ENCODE peak calls at places on chromosomes 7 and 10, in seven cellular contexts. One of them, this sample, is unnamed.
A peak's percentile ranks its signal among the peaks of the same experiment; 100 is the strongest.

GRCh38 chr10:50809596-50809995 is 69.9 kb downstream of the ASAH2B start:
- ATAC-seq in body of pancreas: no peak
- ATAC-seq in right cardiac atrium: no peak
- ATAC-seq in A549: no peak
- ATAC-seq in heart right ventricle: no peak
- ATAC-seq in aorta: no peak
- ATAC-seq in upper lobe of right lung: no peak
- ATAC-seq in this sample: no peak

GRCh38 chr7:14793151-14793550 is 109.4 kb downstream of the DGKB start:
- ATAC-seq in body of pancreas: no peak
- ATAC-seq in right cardiac atrium: no peak
- ATAC-seq in A549: no peak
- ATAC-seq in heart right ventricle: no peak
- ATAC-seq in aorta: no peak
- ATAC-seq in upper lobe of right lung: no peak
- ATAC-seq in this sample: no peak

GRCh38 chr7:18086165-18087030 is 58.8 kb upstream of the PRPS1L1 start:
- ATAC-seq in body of pancreas: peak; percentile 61
- ATAC-seq in right cardiac atrium: peak; percentile 71
- ATAC-seq in A549: peak; percentile 85
- ATAC-seq in heart right ventricle: peak; percentile 85
- ATAC-seq in aorta: peak; percentile 61
- ATAC-seq in upper lobe of right lung: peak; percentile 65
- ATAC-seq in this sample: peak; percentile 86

GRCh38 chr7:106504207-106504606 is 156.8 kb downstream of the CCDC71L start:
- ATAC-seq in body of pancreas: no peak
- ATAC-seq in right cardiac atrium: no peak
- ATAC-seq in A549: no peak
- ATAC-seq in heart right ventricle: no peak
- ATAC-seq in aorta: no peak
- ATAC-seq in upper lobe of right lung: no peak
- ATAC-seq in this sample: no peak

GRCh38 chr10:314871-315270 is 179.6 kb downstream of the ZMYND11 start:
- ATAC-seq in body of pancreas: no peak
- ATAC-seq in right cardiac atrium: no peak
- ATAC-seq in A549: no peak
- ATAC-seq in heart right ventricle: no peak
- ATAC-seq in aorta: no peak
- ATAC-seq in upper lobe of right lung: no peak
- ATAC-seq in this sample: no peak

GRCh38 chr7:21407806-21408480 is 19.9 kb upstream of the SP4 start:
- ATAC-seq in body of pancreas: no peak
- ATAC-seq in right cardiac atrium: no peak
- ATAC-seq in A549: no peak
- ATAC-seq in heart right ventricle: no peak
- ATAC-seq in aorta: no peak
- ATAC-seq in upper lobe of right lung: no peak
- ATAC-seq in this sample: no peak

GRCh38 chr10:124469956-124470484 is 8.4 kb downstream of the LHPP start:
- ATAC-seq in body of pancreas: no peak
- ATAC-seq in right cardiac atrium: peak; percentile 12
- ATAC-seq in A549: peak; percentile 31
- ATAC-seq in heart right ventricle: no peak
- ATAC-seq in aorta: no peak
- ATAC-seq in upper lobe of right lung: no peak
- ATAC-seq in this sample: no peak

GRCh38 chr10:74163313-74164068 is 12.5 kb downstream of the ADK start:
- ATAC-seq in body of pancreas: no peak
- ATAC-seq in right cardiac atrium: no peak
- ATAC-seq in A549: no peak
- ATAC-seq in heart right ventricle: no peak
- ATAC-seq in aorta: no peak
- ATAC-seq in upper lobe of right lung: no peak
- ATAC-seq in this sample: no peak

GRCh38 chr7:44976746-44977196 is 2.0 kb downstream of the MYO1G start:
- ATAC-seq in body of pancreas: no peak
- ATAC-seq in right cardiac atrium: no peak
- ATAC-seq in A549: no peak
- ATAC-seq in heart right ventricle: no peak
- ATAC-seq in aorta: no peak
- ATAC-seq in upper lobe of right lung: no peak
- ATAC-seq in this sample: no peak

GRCh38 chr7:44978511-44979366 is at the start of gene MYO1G:
- ATAC-seq in body of pancreas: no peak
- ATAC-seq in right cardiac atrium: peak; percentile 34
- ATAC-seq in A549: no peak
- ATAC-seq in heart right ventricle: no peak
- ATAC-seq in aorta: no peak
- ATAC-seq in upper lobe of right lung: peak; percentile 74
- ATAC-seq in this sample: no peak

GRCh38 chr7:44977304-44977858 is 1.4 kb downstream of the MYO1G start:
- ATAC-seq in body of pancreas: no peak
- ATAC-seq in right cardiac atrium: no peak
- ATAC-seq in A549: no peak
- ATAC-seq in heart right ventricle: no peak
- ATAC-seq in aorta: no peak
- ATAC-seq in upper lobe of right lung: peak; percentile 15
- ATAC-seq in this sample: no peak

GRCh38 chr7:44976040-44976745 is 2.6 kb downstream of the MYO1G start:
- ATAC-seq in body of pancreas: no peak
- ATAC-seq in right cardiac atrium: no peak
- ATAC-seq in A549: no peak
- ATAC-seq in heart right ventricle: no peak
- ATAC-seq in aorta: no peak
- ATAC-seq in upper lobe of right lung: no peak
- ATAC-seq in this sample: no peak

DNA sequence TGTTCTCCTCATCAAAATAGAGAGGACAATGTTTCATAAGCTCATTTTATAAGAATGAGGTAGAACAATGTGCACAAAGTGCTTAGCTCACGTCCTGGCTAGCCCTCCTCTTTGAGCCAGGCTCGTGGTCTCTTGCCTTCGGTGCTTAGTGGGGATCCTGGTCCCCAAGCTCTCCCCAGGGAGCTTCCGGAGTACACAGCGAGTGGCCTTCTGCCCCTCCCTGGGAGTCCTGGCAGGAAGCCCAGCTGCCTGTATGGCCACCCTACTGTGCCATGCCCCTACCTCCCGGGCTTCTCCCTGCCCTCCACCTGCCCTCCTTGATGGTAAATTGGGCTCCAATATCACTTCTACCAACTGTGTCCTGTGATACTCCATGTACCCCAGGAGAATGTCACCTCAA is 859 bp downstream of the MYO1G start:
- ATAC-seq in body of pancreas: no peak
- ATAC-seq in right cardiac atrium: no peak
- ATAC-seq in A549: no peak
- ATAC-seq in heart right ventricle: no peak
- ATAC-seq in aorta: no peak
- ATAC-seq in upper lobe of right lung: no peak
- ATAC-seq in this sample: no peak
- H3K4me3 ChIP-seq in body of pancreas: no peak overlapping the region
- H3K4me3 ChIP-seq in right cardiac atrium: no peak overlapping the region
- H3K4me3 ChIP-seq in A549: no peak overlapping the region
- H3K4me3 ChIP-seq in heart right ventricle: no peak overlapping the region
- H3K4me3 ChIP-seq in aorta: no peak overlapping the region
- H3K4me3 ChIP-seq in upper lobe of right lung: peak overlapping the region; percentile 42
- H3K4me3 ChIP-seq in this sample: no peak overlapping the region

GRCh38 chr10:130141460-130141859 is 5.3 kb downstream of the GLRX3 start:
- ATAC-seq in body of pancreas: no peak
- ATAC-seq in right cardiac atrium: no peak
- ATAC-seq in A549: no peak
- ATAC-seq in heart right ventricle: no peak
- ATAC-seq in aorta: no peak
- ATAC-seq in upper lobe of right lung: no peak
- ATAC-seq in this sample: no peak
- H3K4me3 ChIP-seq in body of pancreas: no peak overlapping the region
- H3K4me3 ChIP-seq in right cardiac atrium: no peak overlapping the region
- H3K4me3 ChIP-seq in A549: no peak overlapping the region
- H3K4me3 ChIP-seq in heart right ventricle: no peak overlapping the region
- H3K4me3 ChIP-seq in aorta: no peak overlapping the region
- H3K4me3 ChIP-seq in upper lobe of right lung: no peak overlapping the region
- H3K4me3 ChIP-seq in this sample: no peak overlapping the region

DNA sequence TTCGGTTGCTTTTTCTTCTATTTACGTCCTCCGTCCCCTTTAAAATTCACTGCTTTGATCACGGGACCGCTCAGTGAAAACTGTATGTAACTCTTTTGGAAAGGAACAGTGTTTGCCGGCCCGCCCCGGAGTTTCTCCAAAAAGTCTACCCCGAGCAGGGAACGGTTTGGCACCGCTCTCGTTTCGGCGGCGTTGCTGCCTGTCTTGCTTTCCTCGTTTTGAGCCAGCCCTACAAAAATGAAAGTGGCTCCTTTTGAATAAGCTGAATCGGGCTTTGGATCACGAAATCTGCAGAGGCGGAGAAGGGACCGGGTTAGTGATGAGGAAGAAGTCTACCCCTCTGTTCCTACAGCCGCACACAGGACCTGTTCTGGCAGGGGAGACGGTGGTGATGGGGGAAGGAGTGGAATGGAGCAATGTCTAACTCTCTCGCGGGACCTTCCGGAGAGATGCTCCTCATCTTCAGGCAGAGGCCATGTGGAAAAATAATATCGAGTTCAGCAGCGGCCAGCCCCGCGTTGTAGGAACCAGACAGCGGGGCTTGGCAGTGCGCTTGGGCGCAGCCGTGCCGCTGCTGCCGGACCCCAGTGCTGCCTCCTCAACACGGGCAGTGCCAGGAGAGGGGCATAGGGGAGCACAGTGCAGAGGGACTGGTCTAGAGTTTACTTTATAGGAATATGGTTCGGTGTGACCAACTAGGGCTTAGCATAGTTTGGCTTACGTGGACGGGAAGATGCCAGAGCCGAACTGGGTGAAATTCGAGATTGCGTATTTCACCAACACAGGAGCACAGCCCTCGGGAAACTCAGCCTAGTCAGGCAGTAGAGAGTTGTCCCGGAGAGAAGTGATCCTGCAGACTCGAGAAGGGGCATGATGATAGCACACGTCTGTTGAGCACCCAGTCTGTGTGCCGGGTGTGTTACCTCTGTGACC is 1.4 kb downstream of the HTRA1 start:
- ATAC-seq in body of pancreas: no peak
- ATAC-seq in right cardiac atrium: peak; percentile 50
- ATAC-seq in A549: no peak
- ATAC-seq in heart right ventricle: peak; percentile 29
- ATAC-seq in aorta: peak; percentile 70
- ATAC-seq in upper lobe of right lung: no peak
- ATAC-seq in this sample: peak; percentile 60
- H3K4me3 ChIP-seq in body of pancreas: peak overlapping the region; percentile 33
- H3K4me3 ChIP-seq in right cardiac atrium: peak overlapping the region; percentile 74
- H3K4me3 ChIP-seq in A549: peak overlapping the region; percentile 82
- H3K4me3 ChIP-seq in heart right ventricle: peak overlapping the region; percentile 86
- H3K4me3 ChIP-seq in aorta: peak overlapping the region; percentile 94
- H3K4me3 ChIP-seq in upper lobe of right lung: peak overlapping the region; percentile 80
- H3K4me3 ChIP-seq in this sample: peak overlapping the region; percentile 85

DNA sequence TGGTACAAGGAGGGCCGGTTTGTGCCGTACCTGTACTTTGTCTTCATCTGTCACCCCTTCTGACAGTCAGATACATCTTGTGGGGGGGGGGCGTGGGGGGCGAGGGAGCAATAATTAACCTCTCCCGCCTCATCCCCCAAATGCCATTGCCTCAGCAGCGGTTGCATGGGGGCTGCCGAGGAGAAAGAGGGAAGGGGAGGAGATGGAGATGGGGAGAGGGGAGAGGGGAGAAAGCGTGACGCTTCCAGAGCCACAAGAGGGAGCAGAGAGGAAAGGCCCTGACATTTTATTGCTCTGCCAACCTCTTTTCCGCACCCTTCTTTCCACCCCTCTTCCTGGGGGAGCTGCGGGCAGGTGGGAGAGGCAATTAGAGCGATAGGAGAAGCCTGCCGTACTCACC is 11.8 kb downstream of the KAZALD1 start:
- ATAC-seq in body of pancreas: no peak
- ATAC-seq in right cardiac atrium: no peak
- ATAC-seq in A549: no peak
- ATAC-seq in heart right ventricle: no peak
- ATAC-seq in aorta: no peak
- ATAC-seq in upper lobe of right lung: no peak
- ATAC-seq in this sample: no peak
- H3K4me3 ChIP-seq in body of pancreas: no peak overlapping the region
- H3K4me3 ChIP-seq in right cardiac atrium: no peak overlapping the region
- H3K4me3 ChIP-seq in A549: no peak overlapping the region
- H3K4me3 ChIP-seq in heart right ventricle: no peak overlapping the region
- H3K4me3 ChIP-seq in aorta: no peak overlapping the region
- H3K4me3 ChIP-seq in upper lobe of right lung: no peak overlapping the region
- H3K4me3 ChIP-seq in this sample: no peak overlapping the region

GRCh38 chr10:49189422-49189821 is 1.2 kb upstream of the TMEM273 start:
- ATAC-seq in body of pancreas: no peak
- ATAC-seq in right cardiac atrium: no peak
- ATAC-seq in A549: no peak
- ATAC-seq in heart right ventricle: no peak
- ATAC-seq in aorta: no peak
- ATAC-seq in upper lobe of right lung: no peak
- ATAC-seq in this sample: no peak
- H3K4me3 ChIP-seq in body of pancreas: no peak overlapping the region
- H3K4me3 ChIP-seq in right cardiac atrium: no peak overlapping the region
- H3K4me3 ChIP-seq in A549: no peak overlapping the region
- H3K4me3 ChIP-seq in heart right ventricle: no peak overlapping the region
- H3K4me3 ChIP-seq in aorta: no peak overlapping the region
- H3K4me3 ChIP-seq in upper lobe of right lung: no peak overlapping the region
- H3K4me3 ChIP-seq in this sample: no peak overlapping the region